ENCODE peak calls at places on chromosomes 1 and 21, in nine cellular contexts. One of them, this sample, is unnamed.

GRCh38 chr1:246567258-246568235 is 1.3 kb downstream of the CNST start:
- DNase-seq in PC-3: peak
- DNase-seq in foreskin keratinocyte: peak
- DNase-seq in PC-9: peak
- DNase-seq in DND-41: no peak
- DNase-seq in RWPE1: peak
- DNase-seq in AG04450: peak
- DNase-seq in heart left ventricle: no peak
- DNase-seq in thyroid gland: no peak
- DNase-seq in this sample: no peak

GRCh38 chr1:97196825-97197516 is 475.4 kb downstream of the PTBP2 start:
- DNase-seq in heart left ventricle: no peak
- DNase-seq in AG04450: no peak
- DNase-seq in foreskin keratinocyte: no peak
- DNase-seq in PC-3: no peak
- DNase-seq in RWPE1: no peak
- DNase-seq in DND-41: no peak
- DNase-seq in thyroid gland: no peak
- DNase-seq in PC-9: no peak
- DNase-seq in this sample: no peak

GRCh38 chr1:223052931-223053330 is 90.1 kb downstream of the TLR5 start:
- DNase-seq in heart left ventricle: no peak
- DNase-seq in PC-9: no peak
- DNase-seq in DND-41: no peak
- DNase-seq in foreskin keratinocyte: peak
- DNase-seq in RWPE1: no peak
- DNase-seq in PC-3: peak
- DNase-seq in AG04450: no peak
- DNase-seq in thyroid gland: no peak
- DNase-seq in this sample: no peak

GRCh38 chr1:48617227-48617626 is 145.2 kb upstream of the SPATA6 start:
- DNase-seq in heart left ventricle: no peak
- DNase-seq in AG04450: no peak
- DNase-seq in PC-9: no peak
- DNase-seq in thyroid gland: no peak
- DNase-seq in RWPE1: no peak
- DNase-seq in foreskin keratinocyte: no peak
- DNase-seq in DND-41: no peak
- DNase-seq in PC-3: no peak
- DNase-seq in this sample: no peak

GRCh38 chr1:204574016-204574855 is 58.0 kb downstream of the MDM4 start:
- DNase-seq in DND-41: no peak
- DNase-seq in PC-3: peak
- DNase-seq in PC-9: no peak
- DNase-seq in heart left ventricle: no peak
- DNase-seq in RWPE1: no peak
- DNase-seq in foreskin keratinocyte: no peak
- DNase-seq in thyroid gland: no peak
- DNase-seq in AG04450: no peak
- DNase-seq in this sample: no peak

GRCh38 chr1:199272690-199273089 is 633.9 kb downstream of the PTPRC start:
- DNase-seq in DND-41: no peak
- DNase-seq in PC-3: peak
- DNase-seq in AG04450: peak
- DNase-seq in foreskin keratinocyte: peak
- DNase-seq in thyroid gland: peak
- DNase-seq in heart left ventricle: peak
- DNase-seq in PC-9: peak
- DNase-seq in RWPE1: peak
- DNase-seq in this sample: peak

GRCh38 chr21:44880762-44881585 is 7.5 kb upstream of the PTTG1IP start:
- DNase-seq in heart left ventricle: peak
- DNase-seq in PC-3: peak
- DNase-seq in foreskin keratinocyte: peak
- DNase-seq in RWPE1: no peak
- DNase-seq in thyroid gland: peak
- DNase-seq in AG04450: no peak
- DNase-seq in DND-41: no peak
- DNase-seq in PC-9: peak
- DNase-seq in this sample: no peak

GRCh38 chr1:234845097-234845660 is 235.2 kb upstream of the IRF2BP2 start:
- DNase-seq in AG04450: no peak
- DNase-seq in thyroid gland: no peak
- DNase-seq in PC-3: peak
- DNase-seq in PC-9: peak
- DNase-seq in foreskin keratinocyte: no peak
- DNase-seq in heart left ventricle: no peak
- DNase-seq in DND-41: peak
- DNase-seq in RWPE1: no peak
- DNase-seq in this sample: no peak

DNA sequence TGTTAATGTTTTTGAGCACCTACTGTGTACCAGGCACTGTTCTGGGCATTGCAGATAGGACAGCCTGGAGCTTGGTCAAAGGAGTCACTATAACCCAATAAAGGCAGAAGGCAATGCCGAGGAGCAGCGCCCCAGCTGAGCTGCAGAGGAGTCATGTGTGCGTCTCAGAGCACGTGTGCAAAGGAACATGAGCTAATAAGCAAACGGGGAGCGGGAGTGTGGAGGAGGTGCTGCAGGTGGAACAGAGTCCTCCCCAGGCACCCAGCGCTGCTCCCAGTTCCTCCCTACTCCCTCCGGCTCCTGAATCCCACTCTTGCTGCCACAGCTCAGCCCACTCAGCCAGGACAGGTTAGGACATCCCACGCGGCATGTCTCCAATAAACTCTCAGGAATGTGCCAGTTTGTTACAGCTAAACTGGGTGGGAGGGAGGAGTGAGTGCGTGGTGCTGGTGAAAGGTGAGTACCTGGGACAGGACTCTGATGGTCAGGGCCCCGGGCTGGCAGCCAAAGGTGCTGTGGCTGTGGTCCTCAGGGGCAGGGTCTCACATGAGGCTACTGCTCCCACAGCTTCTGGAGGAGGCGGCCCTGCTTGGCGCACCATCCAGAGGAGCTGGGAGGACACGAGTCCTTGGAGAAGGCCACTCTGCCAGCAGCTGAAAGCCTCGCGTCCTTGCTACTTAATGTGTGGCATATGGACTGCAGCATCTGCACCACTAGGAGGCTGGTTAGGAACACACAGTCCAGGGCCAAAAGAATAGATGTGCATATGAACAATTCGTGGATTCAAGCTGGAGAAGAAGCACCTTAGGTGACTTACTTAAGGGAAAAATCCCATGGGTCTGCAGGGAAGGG is 52.3 kb downstream of the GRIK3 start:
- DNase-seq in PC-9: no peak
- DNase-seq in thyroid gland: no peak
- DNase-seq in AG04450: no peak
- DNase-seq in PC-3: no peak
- DNase-seq in DND-41: no peak
- DNase-seq in heart left ventricle: no peak
- DNase-seq in foreskin keratinocyte: no peak
- DNase-seq in RWPE1: no peak
- DNase-seq in this sample: no peak
- TF ChIP-seq CTCF in PC-9: no peak
- TF ChIP-seq CTCF in thyroid gland: no peak
- TF ChIP-seq CTCF in AG04450: no peak
- TF ChIP-seq CTCF in PC-3: no peak
- TF ChIP-seq CTCF in DND-41: no peak
- TF ChIP-seq CTCF in heart left ventricle: no peak
- TF ChIP-seq CTCF in foreskin keratinocyte: no peak
- TF ChIP-seq CTCF in RWPE1: no peak
- TF ChIP-seq CTCF in this sample: no peak

DNA sequence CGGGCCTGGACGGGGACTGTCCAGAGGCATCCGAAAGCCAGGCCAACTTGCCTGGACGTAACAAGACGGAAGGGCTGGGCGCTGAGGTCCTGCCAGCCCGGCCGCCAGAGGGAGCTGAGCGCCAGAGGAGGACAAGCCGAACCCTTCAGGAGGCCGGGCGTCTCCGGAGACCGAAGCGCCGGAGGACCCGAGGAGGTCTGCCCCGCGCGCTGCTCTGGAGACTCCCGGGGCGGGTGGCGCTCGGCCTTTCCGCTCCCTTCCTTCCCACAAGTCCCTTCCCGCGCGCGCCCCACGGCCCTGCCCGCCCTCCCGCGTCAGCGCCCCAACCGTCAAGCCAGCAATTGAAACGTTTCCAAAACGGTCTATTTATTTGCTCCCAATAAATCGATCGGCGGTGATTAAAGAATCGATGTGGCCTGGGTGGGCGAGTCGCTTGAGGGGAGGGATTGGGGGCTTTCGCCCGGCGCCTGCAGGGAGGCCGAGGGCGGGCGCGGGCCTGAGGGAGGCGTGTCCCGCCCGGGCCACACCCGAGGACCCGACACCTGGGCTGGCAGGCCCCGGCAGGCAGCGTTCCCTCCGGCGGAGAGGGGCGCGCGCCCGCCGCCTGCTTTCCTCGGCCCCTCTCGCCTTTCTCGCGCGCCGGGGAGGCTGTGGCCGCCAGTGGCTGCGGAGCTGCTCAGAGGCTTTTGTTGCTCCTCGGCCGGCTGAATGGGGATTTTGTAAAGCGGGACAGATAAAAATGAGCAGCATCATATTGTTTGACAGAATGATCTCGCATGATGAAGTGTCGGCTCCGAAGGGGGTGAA is 5.2 kb upstream of the FOXD3 start:
- DNase-seq in thyroid gland: peak
- DNase-seq in PC-9: peak
- DNase-seq in AG04450: no peak
- DNase-seq in heart left ventricle: peak
- DNase-seq in PC-3: peak
- DNase-seq in RWPE1: peak
- DNase-seq in foreskin keratinocyte: no peak
- DNase-seq in DND-41: no peak
- DNase-seq in this sample: peak
- H3K27ac ChIP-seq in thyroid gland: no peak
- H3K27ac ChIP-seq in PC-9: no peak
- H3K27ac ChIP-seq in AG04450: no peak
- H3K27ac ChIP-seq in heart left ventricle: no peak
- H3K27ac ChIP-seq in PC-3: peak
- H3K27ac ChIP-seq in RWPE1: no peak
- H3K27ac ChIP-seq in foreskin keratinocyte: no peak
- H3K27ac ChIP-seq in DND-41: no peak
- H3K27ac ChIP-seq in this sample: no peak

GRCh38 chr1:194069168-194069830 is 882.9 kb upstream of the B3GALT2 start:
- DNase-seq in DND-41: no peak
- DNase-seq in AG04450: no peak
- DNase-seq in PC-3: no peak
- DNase-seq in heart left ventricle: peak
- DNase-seq in foreskin keratinocyte: no peak
- DNase-seq in RWPE1: no peak
- DNase-seq in thyroid gland: no peak
- DNase-seq in PC-9: no peak
- DNase-seq in this sample: no peak

GRCh38 chr1:194068444-194069167 is 882.2 kb upstream of the B3GALT2 start:
- DNase-seq in thyroid gland: no peak
- DNase-seq in PC-3: no peak
- DNase-seq in DND-41: no peak
- DNase-seq in foreskin keratinocyte: no peak
- DNase-seq in RWPE1: no peak
- DNase-seq in heart left ventricle: no peak
- DNase-seq in PC-9: no peak
- DNase-seq in AG04450: no peak
- DNase-seq in this sample: no peak

GRCh38 chr1:194071200-194071599 is 884.8 kb upstream of the B3GALT2 start:
- DNase-seq in thyroid gland: no peak
- DNase-seq in AG04450: no peak
- DNase-seq in heart left ventricle: no peak
- DNase-seq in PC-9: no peak
- DNase-seq in foreskin keratinocyte: no peak
- DNase-seq in RWPE1: no peak
- DNase-seq in DND-41: no peak
- DNase-seq in PC-3: no peak
- DNase-seq in this sample: no peak

GRCh38 chr1:194069831-194070218 is 883.4 kb upstream of the B3GALT2 start:
- DNase-seq in PC-3: no peak
- DNase-seq in AG04450: no peak
- DNase-seq in heart left ventricle: no peak
- DNase-seq in PC-9: no peak
- DNase-seq in foreskin keratinocyte: no peak
- DNase-seq in thyroid gland: no peak
- DNase-seq in RWPE1: no peak
- DNase-seq in DND-41: no peak
- DNase-seq in this sample: no peak

GRCh38 chr1:194067772-194068171 is 881.4 kb upstream of the B3GALT2 start:
- DNase-seq in AG04450: no peak
- DNase-seq in PC-9: no peak
- DNase-seq in heart left ventricle: peak
- DNase-seq in foreskin keratinocyte: peak
- DNase-seq in PC-3: no peak
- DNase-seq in DND-41: no peak
- DNase-seq in RWPE1: no peak
- DNase-seq in thyroid gland: no peak
- DNase-seq in this sample: no peak
- TF ChIP-seq CTCF in AG04450: no peak
- TF ChIP-seq CTCF in PC-9: no peak
- TF ChIP-seq CTCF in heart left ventricle: no peak
- TF ChIP-seq CTCF in foreskin keratinocyte: no peak
- TF ChIP-seq CTCF in PC-3: no peak
- TF ChIP-seq CTCF in DND-41: no peak
- TF ChIP-seq CTCF in RWPE1: no peak
- TF ChIP-seq CTCF in thyroid gland: no peak
- TF ChIP-seq CTCF in this sample: no peak

GRCh38 chr1:202596638-202597037 is 113.6 kb downstream of the SYT2 start:
- DNase-seq in AG04450: no peak
- DNase-seq in RWPE1: no peak
- DNase-seq in heart left ventricle: no peak
- DNase-seq in thyroid gland: no peak
- DNase-seq in PC-9: no peak
- DNase-seq in foreskin keratinocyte: no peak
- DNase-seq in DND-41: no peak
- DNase-seq in PC-3: no peak
- DNase-seq in this sample: no peak

GRCh38 chr1:202600432-202601041 is 109.7 kb downstream of the SYT2 start:
- DNase-seq in foreskin keratinocyte: no peak
- DNase-seq in AG04450: no peak
- DNase-seq in PC-9: no peak
- DNase-seq in thyroid gland: no peak
- DNase-seq in PC-3: no peak
- DNase-seq in heart left ventricle: no peak
- DNase-seq in RWPE1: no peak
- DNase-seq in DND-41: no peak
- DNase-seq in this sample: no peak

GRCh38 chr1:202605515-202605914 is 104.7 kb downstream of the SYT2 start:
- DNase-seq in heart left ventricle: no peak
- DNase-seq in PC-9: no peak
- DNase-seq in DND-41: no peak
- DNase-seq in thyroid gland: no peak
- DNase-seq in RWPE1: no peak
- DNase-seq in AG04450: no peak
- DNase-seq in PC-3: no peak
- DNase-seq in foreskin keratinocyte: no peak
- DNase-seq in this sample: no peak

GRCh38 chr1:202597090-202597761 is 113.0 kb downstream of the SYT2 start:
- DNase-seq in DND-41: no peak
- DNase-seq in PC-3: no peak
- DNase-seq in AG04450: no peak
- DNase-seq in RWPE1: no peak
- DNase-seq in foreskin keratinocyte: no peak
- DNase-seq in thyroid gland: no peak
- DNase-seq in PC-9: no peak
- DNase-seq in heart left ventricle: no peak
- DNase-seq in this sample: no peak

DNA sequence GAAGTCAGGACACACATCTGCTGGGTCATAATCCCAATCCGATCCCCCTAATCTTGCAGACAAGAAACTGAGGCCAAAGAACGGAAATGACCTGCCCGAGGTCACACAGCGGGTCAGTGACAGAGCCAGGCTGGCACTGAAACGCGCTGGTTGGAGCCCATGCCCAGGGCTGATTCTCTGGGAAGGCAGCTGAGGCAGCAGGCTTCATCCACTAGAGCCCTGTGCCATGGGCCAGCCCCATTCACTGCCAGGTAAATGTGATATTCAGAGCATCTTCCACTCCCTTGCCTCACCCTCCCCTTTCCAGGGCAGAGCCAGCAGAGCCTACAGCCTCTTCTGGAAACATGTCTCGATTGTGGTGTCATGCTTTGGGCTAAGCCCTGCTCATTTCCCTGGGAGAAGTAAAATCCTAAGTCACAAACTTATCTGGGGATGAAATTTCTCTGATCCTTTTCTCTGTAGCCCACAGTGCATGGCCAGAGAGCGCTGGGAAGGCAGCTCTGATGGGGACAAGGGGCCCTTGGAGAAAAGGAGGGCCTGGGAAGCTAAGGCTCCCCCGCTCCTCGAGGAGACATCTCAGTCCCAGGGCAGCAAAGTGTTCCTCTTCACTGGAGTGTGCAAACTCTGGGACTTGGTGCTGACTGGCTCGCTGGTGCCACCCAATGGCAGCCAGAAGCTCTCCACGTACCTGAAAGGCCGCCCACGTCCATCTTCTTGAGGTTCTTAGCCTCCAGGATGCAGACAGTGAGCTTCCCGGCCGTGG is 110.4 kb downstream of the SYT2 start:
- DNase-seq in PC-3: peak
- DNase-seq in RWPE1: peak
- DNase-seq in DND-41: peak
- DNase-seq in AG04450: peak
- DNase-seq in thyroid gland: peak
- DNase-seq in foreskin keratinocyte: peak
- DNase-seq in PC-9: peak
- DNase-seq in heart left ventricle: peak
- DNase-seq in this sample: no peak
- H3K27ac ChIP-seq in PC-3: no peak
- H3K27ac ChIP-seq in RWPE1: peak
- H3K27ac ChIP-seq in DND-41: no peak
- H3K27ac ChIP-seq in AG04450: peak
- H3K27ac ChIP-seq in thyroid gland: no peak
- H3K27ac ChIP-seq in foreskin keratinocyte: no peak
- H3K27ac ChIP-seq in PC-9: no peak
- H3K27ac ChIP-seq in heart left ventricle: no peak
- H3K27ac ChIP-seq in this sample: no peak